ENCODE peak calls at places on chromosomes 4 and X, in eight cellular contexts. T is lung, Z is uterus, M is B cell, F is stomach, L is lower lobe of right lung, J is hippocampal formation, C is GM03348. H is an unnamed sample.

GRCh38 chrX:153703036-153703370 is 15.3 kb downstream of the SLC6A8 start:
- DNase-seq in T (no peak), Z (peak; percentile 53), M (no peak), F (peak; percentile 86), L (peak; percentile 58), J (no peak), C (no peak), H (no peak)

GRCh38 chr4:46399440-46399839 is 9.5 kb upstream of the GABRA2 start:
- DNase-seq in T (no peak), Z (no peak), M (no peak), F (no peak), L (no peak), J (no peak), C (no peak), H (no peak)

GRCh38 chr4:48369771-48370170 is 28.4 kb downstream of the SLAIN2 start:
- DNase-seq in T (no peak), Z (no peak), M (no peak), F (no peak), L (no peak), J (no peak), C (no peak), H (no peak)

GRCh38 chrX:261167-261857 is 19.9 kb upstream of the PLCXD1 start:
- DNase-seq in T (no peak), Z (no peak), M (no peak), F (peak; percentile 51), L (peak; percentile 46), J (no peak), C (no peak), H (no peak)

GRCh38 chr4:177222776-177223175 is 86.9 kb upstream of the NEIL3 start:
- DNase-seq in T (no peak), Z (no peak), M (no peak), F (no peak), L (no peak), J (no peak), C (no peak), H (no peak)

GRCh38 chr4:40596522-40596921 is 33.1 kb downstream of the RBM47 start:
- DNase-seq in T (no peak), Z (no peak), M (no peak), F (no peak), L (no peak), J (no peak), C (no peak), H (no peak)

GRCh38 chr4:94244087-94244828 is 36.6 kb downstream of the SMARCAD1 start:
- DNase-seq in T (no peak), Z (no peak), M (no peak), F (no peak), L (no peak), J (no peak), C (no peak), H (no peak)

GRCh38 chr4:154626793-154627484 is 14.5 kb upstream of the FGG start:
- DNase-seq in T (peak; percentile 64), Z (peak; percentile 54), M (peak; percentile 68), F (peak; percentile 65), L (peak; percentile 73), J (peak; percentile 39), C (peak; percentile 65), H (peak; percentile 9)

GRCh38 chrX:97238632-97239031 is 354.9 kb downstream of the RPA4 start:
- DNase-seq in T (no peak), Z (no peak), M (no peak), F (no peak), L (no peak), J (no peak), C (no peak), H (no peak)

GRCh38 chr4:93132631-93133030 is 695.9 kb upstream of the ATOH1 start:
- DNase-seq in T (no peak), Z (no peak), M (no peak), F (no peak), L (no peak), J (no peak), C (no peak), H (no peak)

GRCh38 chrX:109187473-109188168 is 294.3 kb downstream of the GUCY2F start:
- DNase-seq in T (no peak), Z (no peak), M (no peak), F (no peak), L (no peak), J (no peak), C (no peak), H (no peak)

GRCh38 chr4:89029591-89029990 is 27.4 kb downstream of the FAM13A start:
- DNase-seq in T (no peak), Z (no peak), M (no peak), F (no peak), L (no peak), J (no peak), C (no peak), H (no peak)

GRCh38 chr4:8336412-8337075 is 67.0 kb downstream of the HTRA3 start:
- DNase-seq in T (no peak), Z (no peak), M (no peak), F (peak; percentile 22), L (no peak), J (no peak), C (no peak), H (no peak)

GRCh38 chrX:42399632-42400024 is 378.3 kb downstream of the PPP1R2C start:
- DNase-seq in T (no peak), Z (no peak), M (no peak), F (no peak), L (no peak), J (no peak), C (no peak), H (no peak)

GRCh38 chr4:156896536-156896935 is 75.1 kb downstream of the PDGFC start:
- DNase-seq in T (no peak), Z (no peak), M (no peak), F (no peak), L (no peak), J (no peak), C (no peak), H (no peak)

GRCh38 chr4:150297861-150298474 is 219.7 kb downstream of the DCLK2 start:
- DNase-seq in T (no peak), Z (no peak), M (no peak), F (no peak), L (no peak), J (peak; percentile 3), C (peak; percentile 39), H (peak; percentile 62)

GRCh38 chr4:78772526-78773084 is 3.5 kb upstream of the BMP2K start:
- DNase-seq in T (no peak), Z (no peak), M (no peak), F (no peak), L (no peak), J (no peak), C (no peak), H (no peak)

GRCh38 chr4:6633091-6633906 is 7.2 kb upstream of the MRFAP1 start:
- DNase-seq in T (no peak), Z (no peak), M (no peak), F (no peak), L (no peak), J (no peak), C (peak; percentile 45), H (peak; percentile 38)

GRCh38 chrX:83529950-83530349 is 21.9 kb downstream of the POU3F4 start:
- DNase-seq in T (no peak), Z (no peak), M (no peak), F (no peak), L (no peak), J (no peak), C (no peak), H (no peak)

GRCh38 chr4:5615496-5616075 is 92.8 kb downstream of the EVC2 start:
- DNase-seq in T (no peak), Z (no peak), M (no peak), F (no peak), L (no peak), J (no peak), C (no peak), H (no peak)

GRCh38 chr4:71635094-71635493 is 148.8 kb downstream of the GC start:
- DNase-seq in T (no peak), Z (no peak), M (no peak), F (no peak), L (no peak), J (no peak), C (no peak), H (no peak)

GRCh38 chr4:96809563-96809962 is 969.7 kb downstream of the PDHA2 start:
- DNase-seq in T (no peak), Z (no peak), M (no peak), F (no peak), L (no peak), J (no peak), C (no peak), H (no peak)

GRCh38 chrX:122439836-122440235 is 744.2 kb upstream of the GRIA3 start:
- DNase-seq in T (no peak), Z (no peak), M (no peak), F (no peak), L (no peak), J (no peak), C (peak; percentile 1), H (peak; percentile 6)

GRCh38 chr4:79864470-79865190 is 208.4 kb downstream of the ANTXR2 start:
- DNase-seq in T (no peak), Z (no peak), M (no peak), F (no peak), L (no peak), J (no peak), C (no peak), H (no peak)

GRCh38 chr4:47218631-47219030 is 187.3 kb downstream of the GABRB1 start:
- DNase-seq in T (no peak), Z (no peak), M (no peak), F (no peak), L (no peak), J (no peak), C (no peak), H (no peak)

GRCh38 chr4:17236686-17237085 is 275.2 kb downstream of the QDPR start:
- DNase-seq in T (no peak), Z (no peak), M (no peak), F (no peak), L (no peak), J (no peak), C (peak; percentile 48), H (peak; percentile 80)